ENCODE peak calls at places on chromosome 7, in seven cellular contexts. N is sigmoid colon; J is aorta; P is CD8-positive, alpha-beta T cell; Y is astrocyte; X is uterus; F is heart left ventricle. I is an unnamed sample. For H3K27me3 and H3K4me1, the result is how much of the 10 kb centered on the place peaks cover.

GRCh38 chr7:68107256-68107655 is 1110.6 kb downstream of the TYW1 start:
- DNase-seq in N (no peak), J (no peak), P (no peak), Y (peak), X (no peak), F (peak), I (no peak)

GRCh38 chr7:159119026-159119741 is 25.5 kb downstream of the VIPR2 start:
- DNase-seq in N (peak), J (no peak), P (no peak), Y (no peak), X (no peak), F (peak), I (no peak)

GRCh38 chr7:146655928-146656797 is 539.6 kb downstream of the CNTNAP2 start:
- DNase-seq in N (no peak), J (no peak), P (no peak), Y (no peak), X (no peak), F (no peak), I (no peak)

GRCh38 chr7:150903627-150904026 is 51.3 kb downstream of the AOC1 start:
- DNase-seq in N (peak), J (peak), P (no peak), Y (peak), X (peak), F (peak), I (peak)

GRCh38 chr7:114414151-114415053 is at the start of gene FOXP2:
- DNase-seq in N (no peak), J (no peak), P (no peak), Y (peak), X (no peak), F (no peak), I (no peak)

GRCh38 chr7:82166666-82167065 is 276.9 kb downstream of the CACNA2D1 start:
- DNase-seq in N (no peak), J (no peak), P (no peak), Y (no peak), X (no peak), F (no peak), I (no peak)

GRCh38 chr7:25529320-25529719 is 301.0 kb upstream of the NPVF start:
- DNase-seq in N (no peak), J (no peak), P (no peak), Y (no peak), X (no peak), F (no peak), I (no peak)

GRCh38 chr7:573496-574295 is 54.0 kb upstream of the PDGFA start:
- DNase-seq in N (no peak), J (no peak), P (no peak), Y (no peak), X (no peak), F (no peak), I (no peak)

GRCh38 chr7:21915140-21915539 is 30.6 kb downstream of the CDCA7L start:
- DNase-seq in N (no peak), J (no peak), P (no peak), Y (no peak), X (no peak), F (no peak), I (no peak)

GRCh38 chr7:105677803-105678583 is 96.7 kb upstream of the EFCAB10 start:
- DNase-seq in N (no peak), J (peak), P (peak), Y (no peak), X (no peak), F (peak), I (peak)

GRCh38 chr7:45646996-45647411 is 72.8 kb downstream of the ADCY1 start:
- DNase-seq in N (no peak), J (no peak), P (no peak), Y (no peak), X (no peak), F (no peak), I (no peak)

GRCh38 chr7:103011650-103012049 is 62.9 kb downstream of the FBXL13 start:
- DNase-seq in N (no peak), J (no peak), P (no peak), Y (peak), X (no peak), F (no peak), I (no peak)

GRCh38 chr7:25095516-25096345 is 29.3 kb downstream of the CYCS start:
- DNase-seq in N (no peak), J (no peak), P (no peak), Y (no peak), X (no peak), F (no peak), I (no peak)

GRCh38 chr7:29199776-29200175 is 5.2 kb downstream of the CHN2 start:
- DNase-seq in N (no peak), J (no peak), P (no peak), Y (no peak), X (no peak), F (no peak), I (no peak)

GRCh38 chr7:66150471-66150870 is 35.8 kb downstream of the CRCP start:
- DNase-seq in N (peak), J (peak), P (no peak), Y (peak), X (peak), F (peak), I (peak)

GRCh38 chr7:87213801-87214200 is 5.7 kb downstream of the TMEM243 start:
- DNase-seq in N (no peak), J (no peak), P (no peak), Y (no peak), X (no peak), F (no peak), I (no peak)

GRCh38 chr7:37448057-37448636 is 517 bp downstream of the ELMO1 start:
- DNase-seq in N (peak), J (no peak), P (peak), Y (no peak), X (peak), F (peak), I (no peak)

GRCh38 chr7:116653204-116653603 is 18.8 kb upstream of the MET start:
- DNase-seq in N (no peak), J (no peak), P (no peak), Y (peak), X (no peak), F (no peak), I (no peak)

GRCh38 chr7:21076579-21076978 is 289.9 kb upstream of the SP8 start:
- DNase-seq in N (no peak), J (no peak), P (no peak), Y (no peak), X (no peak), F (no peak), I (no peak)

GRCh38 chr7:44990520-44991023 is 9.4 kb upstream of the CCM2 start:
- DNase-seq in N (no peak), J (no peak), P (no peak), Y (peak), X (no peak), F (no peak), I (no peak)

GRCh38 chr7:292826-293225 is 2.9 kb downstream of the FOXL3 start:
- DNase-seq in N (no peak), J (no peak), P (no peak), Y (no peak), X (no peak), F (no peak), I (no peak)

GRCh38 chr7:156665101-156665500 is 24.5 kb downstream of the RNF32 start:
- DNase-seq in N (no peak), J (no peak), P (no peak), Y (peak), X (no peak), F (no peak), I (no peak)

GRCh38 chr7:22016547-22016946 is 70.8 kb upstream of the CDCA7L start:
- DNase-seq in N (no peak), J (no peak), P (no peak), Y (no peak), X (no peak), F (no peak), I (no peak)

GRCh38 chr7:4837814-4838625 is 23.8 kb downstream of the PAPOLB start:
- DNase-seq in N (peak), J (no peak), P (no peak), Y (no peak), X (no peak), F (no peak), I (no peak)

GRCh38 chr7:44580945-44581344 is 1.1 kb downstream of the TMED4 start:
- DNase-seq in N (no peak), J (no peak), P (no peak), Y (no peak), X (no peak), F (no peak), I (no peak)

GRCh38 chr7:155232911-155233702 is 64.6 kb upstream of the INSIG1 start:
- DNase-seq in N (no peak), J (no peak), P (no peak), Y (no peak), X (no peak), F (no peak), I (no peak)

GRCh38 chr7:39948375-39948774 is 1.7 kb upstream of the CDK13 start:
- DNase-seq in N (no peak), J (no peak), P (no peak), Y (no peak), X (no peak), F (no peak), I (no peak)

GRCh38 chr7:85010306-85010705 is 176.6 kb downstream of the SEMA3D start:
- DNase-seq in N (no peak), J (no peak), P (no peak), Y (no peak), X (no peak), F (no peak), I (no peak)

GRCh38 chr7:10315881-10316280 is 657.8 kb upstream of the PHF14 start:
- DNase-seq in N (no peak), J (no peak), P (no peak), Y (no peak), X (no peak), F (no peak), I (no peak)

GRCh38 chr7:43873300-43873699 is 4.0 kb upstream of the MRPS24 start:
- DNase-seq in N (peak), J (peak), P (no peak), Y (peak), X (peak), F (peak), I (no peak)

GRCh38 chr7:158185653-158186052 is 402.0 kb downstream of the PTPRN2 start:
- DNase-seq in N (no peak), J (no peak), P (no peak), Y (no peak), X (no peak), F (no peak), I (no peak)

GRCh38 chr7:151682831-151683614 is 163.3 kb upstream of the RHEB start:
- DNase-seq in N (peak), J (peak), P (no peak), Y (no peak), X (no peak), F (no peak), I (no peak)

GRCh38 chr7:120825152-120825551 is 32.8 kb downstream of the TSPAN12 start:
- DNase-seq in N (no peak), J (no peak), P (no peak), Y (no peak), X (no peak), F (no peak), I (no peak)

GRCh38 chr7:25073451-25073850 is 51.6 kb downstream of the CYCS start:
- DNase-seq in N (no peak), J (no peak), P (no peak), Y (peak), X (no peak), F (peak), I (no peak)

GRCh38 chr7:133645870-133646492 is 393.1 kb downstream of the EXOC4 start:
- DNase-seq in N (no peak), J (no peak), P (no peak), Y (peak), X (no peak), F (no peak), I (no peak)

GRCh38 chr7:40839881-40840280 is 705.1 kb downstream of the SUGCT start:
- DNase-seq in N (no peak), J (no peak), P (no peak), Y (peak), X (no peak), F (no peak), I (no peak)

GRCh38 chr7:107945332-107945731 is 54.3 kb downstream of the DLD start:
- DNase-seq in N (no peak), J (no peak), P (no peak), Y (no peak), X (no peak), F (no peak), I (no peak)

GRCh38 chr7:107943018-107943417 is 52.0 kb downstream of the DLD start:
- DNase-seq in N (no peak), J (no peak), P (no peak), Y (no peak), X (no peak), F (no peak), I (no peak)

GRCh38 chr7:107946881-107947280 is 55.9 kb downstream of the DLD start:
- DNase-seq in N (no peak), J (no peak), P (no peak), Y (no peak), X (no peak), F (no peak), I (no peak)

GRCh38 chr7:107946451-107946850 is 55.5 kb downstream of the DLD start:
- DNase-seq in N (no peak), J (no peak), P (no peak), Y (peak), X (no peak), F (no peak), I (no peak)

DNA sequence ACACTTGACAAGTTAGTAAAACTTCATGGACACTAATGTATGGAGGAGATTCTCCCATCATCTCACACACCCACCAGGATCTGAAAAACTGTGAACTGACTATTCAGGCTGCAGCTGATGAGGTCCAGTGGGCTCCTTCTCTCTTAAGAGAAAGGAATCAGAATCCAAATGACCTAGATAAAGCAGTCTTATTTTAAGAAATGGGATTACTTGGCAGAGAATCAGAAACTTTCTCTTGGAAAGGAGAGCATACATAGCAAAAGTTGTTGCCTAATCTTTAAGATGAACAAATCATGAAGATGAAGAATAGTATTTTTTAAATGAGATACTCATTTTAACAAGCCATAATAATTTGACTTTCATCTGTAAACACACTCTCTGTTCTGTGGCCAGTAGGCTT is 53.8 kb downstream of the DLD start:
- DNase-seq in N (no peak), J (no peak), P (no peak), Y (no peak), X (no peak), F (no peak), I (no peak)
- H3K27ac ChIP-seq in N (peak), J (no peak), P (no peak), Y (no peak), X (peak), F (no peak), I (no peak)

GRCh38 chr7:74021546-74022320 is 6.2 kb upstream of the ELN start:
- DNase-seq in N (no peak), J (peak), P (no peak), Y (no peak), X (no peak), F (no peak), I (no peak)

GRCh38 chr7:74025146-74025545 is 2.8 kb upstream of the ELN start:
- DNase-seq in N (no peak), J (no peak), P (no peak), Y (no peak), X (no peak), F (no peak), I (no peak)

GRCh38 chr7:74022507-74022906 is 5.5 kb upstream of the ELN start:
- DNase-seq in N (no peak), J (no peak), P (no peak), Y (no peak), X (no peak), F (no peak), I (no peak)

GRCh38 chr7:74023786-74024185 is 4.2 kb upstream of the ELN start:
- DNase-seq in N (no peak), J (peak), P (no peak), Y (no peak), X (no peak), F (no peak), I (no peak)

GRCh38 chr7:74023037-74023436 is 4.9 kb upstream of the ELN start:
- DNase-seq in N (peak), J (peak), P (no peak), Y (peak), X (peak), F (peak), I (no peak)
- H3K27me3 ChIP-seq in N (under half), J (under half), P (under half), Y (under half), X (under half), F (under half), I (under half)

DNA sequence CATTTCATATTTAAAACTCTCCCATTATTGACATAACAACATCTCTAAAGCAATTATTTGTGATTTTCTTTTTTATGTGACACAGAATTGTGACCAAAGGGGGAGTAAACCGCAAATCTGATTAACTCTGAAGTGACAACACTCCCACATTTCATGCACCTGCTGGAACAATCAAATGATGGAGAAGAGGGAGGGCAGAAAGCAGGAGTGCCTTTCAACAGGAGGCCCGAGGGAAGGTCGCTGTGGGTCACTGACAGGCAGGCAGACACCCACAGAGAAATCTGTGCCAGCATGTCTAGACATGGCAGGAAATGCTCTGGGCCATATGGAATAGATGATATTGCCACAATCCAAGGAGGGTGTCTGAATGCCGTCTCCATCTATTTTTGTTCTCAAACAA is 247.3 kb downstream of the DOCK4 start:
- DNase-seq in N (no peak), J (no peak), P (no peak), Y (no peak), X (no peak), F (no peak), I (no peak)
- H3K4me1 ChIP-seq in N (under half), J (under half), P (under half), Y (under half), X (under half), F (under half), I (under half)

DNA sequence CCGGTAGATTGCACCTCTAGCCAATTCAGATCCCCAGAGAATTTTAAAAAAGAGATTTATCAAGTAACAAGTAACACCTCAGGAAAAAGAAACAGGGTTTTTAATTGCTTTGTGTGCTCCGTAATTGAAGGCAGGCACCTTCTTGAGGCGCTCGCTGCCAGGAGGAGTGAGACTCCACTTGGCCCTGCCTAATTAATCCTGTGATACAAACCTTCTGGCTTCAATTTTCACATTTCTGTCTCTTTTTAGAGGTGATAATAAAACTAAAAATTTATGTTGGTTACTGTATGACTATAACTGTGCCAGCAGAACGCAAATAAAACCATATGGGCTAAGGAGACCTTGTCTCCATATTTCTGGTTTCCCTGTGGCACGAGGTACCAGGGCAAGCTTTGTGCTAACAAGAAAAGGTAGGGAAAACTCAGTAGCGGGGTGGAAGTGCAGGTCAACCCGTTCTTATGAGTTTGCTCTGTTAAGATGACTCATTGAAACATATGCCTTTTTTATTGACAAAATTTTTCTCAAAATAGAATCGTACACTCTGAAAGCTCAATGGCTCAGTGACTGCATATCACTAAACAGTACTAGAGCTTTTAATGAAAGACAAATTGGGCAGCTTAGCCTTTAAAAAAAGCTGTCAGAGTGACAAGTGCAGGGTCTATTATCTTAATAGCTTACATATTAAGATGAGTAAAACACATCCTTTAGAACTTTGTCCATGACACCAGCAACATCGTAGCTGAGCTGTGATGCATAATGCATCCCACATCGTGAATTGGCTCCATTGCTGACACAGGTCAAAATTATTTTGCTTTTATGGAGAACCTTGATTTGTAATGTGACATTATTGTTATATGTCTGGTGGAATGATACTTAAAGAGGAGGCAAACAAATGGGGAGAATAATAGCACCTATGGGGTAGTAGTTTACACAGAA is 264.6 kb downstream of the ETV1 start:
- DNase-seq in N (no peak), J (no peak), P (no peak), Y (no peak), X (no peak), F (no peak), I (no peak)
- H3K27ac ChIP-seq in N (no peak), J (no peak), P (no peak), Y (no peak), X (no peak), F (no peak), I (no peak)